ENCODE peak calls at places on chromosomes 7 and 10, in five cellular contexts. L, J, T, S and B are unnamed samples.

GRCh38 chr7:6167587-6168154 is 104.8 kb downstream of the CYTH3 start:
- DNase-seq in L (no peak), J (no peak), T (no peak), S (no peak), B (no peak)

GRCh38 chr10:84395581-84395980 is 67.2 kb downstream of the CCSER2 start:
- DNase-seq in L (no peak), J (no peak), T (no peak), S (peak), B (no peak)

GRCh38 chr7:41010967-41011366 is 691.9 kb downstream of the INHBA start:
- DNase-seq in L (no peak), J (no peak), T (peak), S (no peak), B (no peak)

GRCh38 chr10:59622320-59622901 is 87.2 kb downstream of the SLC16A9 start:
- DNase-seq in L (no peak), J (peak), T (peak), S (peak), B (no peak)

GRCh38 chr7:88888684-88889083 is 93.1 kb upstream of the TEX47 start:
- DNase-seq in L (no peak), J (no peak), T (no peak), S (peak), B (no peak)

GRCh38 chr7:38507379-38507778 is 123.8 kb downstream of the AMPH start:
- DNase-seq in L (no peak), J (no peak), T (no peak), S (no peak), B (no peak)

GRCh38 chr7:97871659-97872024 is 566 bp downstream of the ASNS start:
- DNase-seq in L (peak), J (no peak), T (no peak), S (no peak), B (peak)

GRCh38 chr7:5514440-5515035 is 90.9 kb upstream of the TNRC18 start:
- DNase-seq in L (no peak), J (no peak), T (peak), S (no peak), B (no peak)

GRCh38 chr7:24949884-24950283 is 30.1 kb downstream of the OSBPL3 start:
- DNase-seq in L (no peak), J (no peak), T (no peak), S (no peak), B (no peak)

GRCh38 chr10:70786799-70787415 is 1.7 kb upstream of the TBATA start:
- DNase-seq in L (no peak), J (no peak), T (peak), S (peak), B (no peak)

GRCh38 chr7:21429786-21430574 is 2.1 kb downstream of the SP4 start:
- DNase-seq in L (no peak), J (no peak), T (no peak), S (no peak), B (no peak)